ENCODE peak calls at places on chromosomes 7 and 10, in four cellular contexts. X, W, U and O are unnamed samples.

GRCh38 chr10:131649609-131650008 is 251.2 kb upstream of the PPP2R2D start:
- DNase-seq in X (no peak), W (no peak), U (no peak), O (no peak)

GRCh38 chr10:62992145-62992721 is 140.9 kb upstream of the NRBF2 start:
- DNase-seq in X (peak), W (peak), U (peak), O (peak)

GRCh38 chr7:23290993-23291392 is 8.1 kb upstream of the MALSU1 start:
- DNase-seq in X (no peak), W (no peak), U (no peak), O (no peak)

GRCh38 chr7:2373124-2373556 is 18.5 kb downstream of the EIF3B start:
- DNase-seq in X (peak), W (no peak), U (no peak), O (peak)

GRCh38 chr10:35643151-35643975 is 1.3 kb upstream of the FZD8 start:
- DNase-seq in X (peak), W (peak), U (no peak), O (peak)

GRCh38 chr7:55588379-55588699 is 16.0 kb upstream of the VOPP1 start:
- DNase-seq in X (no peak), W (no peak), U (no peak), O (no peak)

GRCh38 chr10:63286754-63287264 is 153.7 kb downstream of the NRBF2 start:
- DNase-seq in X (no peak), W (no peak), U (no peak), O (no peak)

GRCh38 chr7:106143711-106144347 is 31.7 kb upstream of the SYPL1 start:
- DNase-seq in X (no peak), W (no peak), U (no peak), O (no peak)

GRCh38 chr10:55191236-55191860 is 390.3 kb upstream of the PCDH15 start:
- DNase-seq in X (no peak), W (no peak), U (no peak), O (no peak)

GRCh38 chr7:47518827-47519226 is 63.1 kb downstream of the TNS3 start:
- DNase-seq in X (peak), W (no peak), U (no peak), O (peak)

GRCh38 chr7:29607889-29608288 is 44.3 kb downstream of the PRR15 start:
- DNase-seq in X (peak), W (peak), U (peak), O (peak)

GRCh38 chr10:98299341-98299740 is 31.3 kb upstream of the LOXL4 start:
- DNase-seq in X (no peak), W (peak), U (no peak), O (peak)

GRCh38 chr10:121596668-121597503 is 1.4 kb downstream of the FGFR2 start:
- DNase-seq in X (no peak), W (no peak), U (no peak), O (peak)

GRCh38 chr7:15947749-15948148 is 261.3 kb upstream of the MEOX2 start:
- DNase-seq in X (no peak), W (peak), U (no peak), O (no peak)

GRCh38 chr10:33381897-33382578 is 47.6 kb upstream of the NRP1 start:
- DNase-seq in X (peak), W (peak), U (no peak), O (peak)

GRCh38 chr7:35537067-35538023 is 157.6 kb downstream of the HERPUD2 start:
- DNase-seq in X (peak), W (peak), U (peak), O (peak)

GRCh38 chr10:117743517-117743916 is 201.0 kb downstream of the EMX2 start:
- DNase-seq in X (no peak), W (no peak), U (no peak), O (no peak)

GRCh38 chr10:47076949-47077348 is 165.7 kb downstream of the PTPN20 start:
- DNase-seq in X (no peak), W (peak), U (peak), O (no peak)

GRCh38 chr10:131930586-131931330 is 29.9 kb downstream of the PPP2R2D start:
- DNase-seq in X (no peak), W (no peak), U (no peak), O (no peak)

GRCh38 chr10:126380352-126381076 is 7.8 kb downstream of the ADAM12 start:
- DNase-seq in X (no peak), W (no peak), U (no peak), O (no peak)

GRCh38 chr7:1176891-1177373 is 16.9 kb upstream of the ZFAND2A start:
- DNase-seq in X (peak), W (peak), U (peak), O (peak)

GRCh38 chr10:53463539-53463938 is 691.0 kb upstream of the MBL2 start:
- DNase-seq in X (no peak), W (no peak), U (no peak), O (no peak)

GRCh38 chr10:119207713-119208552 is 562 bp downstream of the GRK5 start:
- DNase-seq in X (peak), W (peak), U (peak), O (peak)